ENCODE peak calls at places on chromosomes 5 and 9, in four cellular contexts. O is pancreas, G is left ventricle myocardium inferior, R is mesenchymal stem cell. K is an unnamed sample. For H3K4me1 and H3K36me3, the result is how much of the 10 kb centered on the place peaks cover.

GRCh38 chr5:109695005-109695926 is 5.5 kb downstream of the MAN2A1 start:
- DNase-seq in O (no peak), G (no peak), R (no peak), K (no peak)

GRCh38 chr5:176864755-176865154 is 34.4 kb downstream of the HK3 start:
- DNase-seq in O (no peak), G (no peak), R (no peak), K (no peak)

GRCh38 chr9:22623236-22623635 is 176.6 kb downstream of the DMRTA1 start:
- DNase-seq in O (no peak), G (no peak), R (no peak), K (no peak)

GRCh38 chr9:129176786-129177442 is 1.1 kb downstream of the IER5L start:
- DNase-seq in O (peak), G (peak), R (peak), K (peak)

GRCh38 chr5:172707285-172708182 is 63.5 kb downstream of the DUSP1 start:
- DNase-seq in O (peak), G (no peak), R (peak), K (peak)

GRCh38 chr5:90680831-90681420 is 122.3 kb downstream of the ADGRV1 start:
- DNase-seq in O (no peak), G (no peak), R (no peak), K (no peak)

GRCh38 chr9:131485728-131486381 is 16.9 kb upstream of the POMT1 start:
- DNase-seq in O (no peak), G (no peak), R (no peak), K (no peak)

GRCh38 chr5:52746539-52746938 is 41.2 kb upstream of the ITGA1 start:
- DNase-seq in O (no peak), G (no peak), R (no peak), K (no peak)

GRCh38 chr5:136620016-136620419 is 254.7 kb upstream of the TRPC7 start:
- DNase-seq in O (no peak), G (no peak), R (peak), K (no peak)

GRCh38 chr5:61330341-61330878 is 1.6 kb upstream of the ZSWIM6 start:
- DNase-seq in O (peak), G (peak), R (peak), K (peak)

GRCh38 chr9:71741841-71742648 is 26.3 kb downstream of the CEMIP2 start:
- DNase-seq in O (no peak), G (no peak), R (peak), K (no peak)

GRCh38 chr9:16653491-16654407 is 216.7 kb downstream of the BNC2 start:
- DNase-seq in O (no peak), G (no peak), R (peak), K (peak)

GRCh38 chr9:134396825-134397224 is 70.6 kb downstream of the RXRA start:
- DNase-seq in O (no peak), G (no peak), R (no peak), K (no peak)
- H3K27ac ChIP-seq in O (no peak), G (peak), R (no peak), K (peak)

GRCh38 chr5:72387985-72388384 is 67.8 kb downstream of the PTCD2 start:
- DNase-seq in O (no peak), G (no peak), R (peak), K (no peak)
- H3K4me1 ChIP-seq in O (under half), G (half or more), R (under half), K (half or more)

GRCh38 chr9:89991204-89991790 is 386.5 kb downstream of the GADD45G start:
- DNase-seq in O (no peak), G (no peak), R (no peak), K (no peak)
- H3K36me3 ChIP-seq in O (under half), G (under half), R (under half), K (under half)

DNA sequence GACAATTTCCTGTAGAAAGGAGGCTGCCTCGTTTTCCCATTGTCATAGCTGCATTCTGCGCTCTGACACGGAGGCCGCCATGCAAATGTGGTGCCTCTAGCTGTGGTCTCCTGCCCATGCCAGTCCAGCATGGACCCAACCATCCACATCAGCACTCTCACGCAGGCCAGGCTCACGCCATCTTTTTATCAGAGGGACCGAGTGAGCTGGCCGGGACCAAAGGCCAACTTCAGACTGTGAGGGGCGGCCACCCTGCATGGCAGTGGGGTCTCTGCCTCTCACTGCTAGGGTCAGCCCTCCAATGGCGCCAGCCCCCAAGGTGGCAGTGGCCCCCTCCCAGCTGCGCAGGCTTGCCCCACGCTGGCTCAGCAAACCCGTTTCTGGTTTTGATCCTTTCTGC is 131.9 kb upstream of the LMX1B start:
- DNase-seq in O (no peak), G (no peak), R (no peak), K (no peak)
- H3K27ac ChIP-seq in O (no peak), G (no peak), R (no peak), K (no peak)

DNA sequence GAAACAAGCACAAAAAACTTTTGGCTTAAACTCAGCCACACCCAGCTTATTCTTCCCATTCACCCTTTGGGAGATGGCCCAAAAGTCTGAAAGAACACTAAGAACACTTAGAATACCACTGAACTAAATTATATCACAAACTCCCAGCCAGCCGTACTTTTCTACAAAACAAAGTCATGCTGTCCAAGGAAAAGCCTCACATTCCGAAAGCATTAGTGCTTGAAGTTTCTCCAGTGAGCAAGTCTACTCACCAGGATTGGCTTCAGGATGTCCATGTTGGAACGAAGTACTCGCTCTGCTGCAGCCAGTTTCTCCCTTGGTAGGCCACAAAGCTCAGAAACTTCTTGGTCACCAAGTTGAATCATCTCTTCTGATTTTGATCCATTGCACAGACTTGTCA is 69.7 kb downstream of the ABCA1 start:
- DNase-seq in O (no peak), G (no peak), R (no peak), K (no peak)
- H3K4me1 ChIP-seq in O (under half), G (under half), R (under half), K (under half)

DNA sequence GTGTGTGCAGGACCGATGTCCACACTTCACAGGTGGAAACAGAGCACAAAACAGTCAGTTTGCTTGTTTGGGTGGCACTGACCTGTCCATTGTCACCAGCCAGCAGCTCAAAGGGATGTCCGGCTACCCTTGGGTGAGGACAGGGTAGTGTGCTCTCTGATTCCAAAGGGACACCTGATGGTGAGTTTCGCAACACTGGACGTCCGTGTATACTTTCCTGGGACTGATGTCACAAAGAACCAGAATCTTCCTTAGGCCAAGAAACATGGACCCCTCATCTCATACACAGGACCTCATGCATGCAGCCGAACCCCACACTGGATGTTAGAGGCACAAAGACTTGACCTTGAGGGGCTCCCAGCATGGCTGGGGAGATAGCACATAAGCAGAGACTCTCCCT is 22.2 kb upstream of the CPLX2 start:
- DNase-seq in O (no peak), G (no peak), R (no peak), K (no peak)
- H3K36me3 ChIP-seq in O (under half), G (under half), R (under half), K (under half)

GRCh38 chr9:81625969-81626368 is 63.4 kb downstream of the TLE1 start:
- DNase-seq in O (no peak), G (no peak), R (no peak), K (no peak)

GRCh38 chr9:81628897-81629296 is 60.5 kb downstream of the TLE1 start:
- DNase-seq in O (no peak), G (no peak), R (no peak), K (no peak)

GRCh38 chr9:81626511-81626910 is 62.8 kb downstream of the TLE1 start:
- DNase-seq in O (no peak), G (no peak), R (no peak), K (no peak)

GRCh38 chr9:81629440-81629839 is 59.9 kb downstream of the TLE1 start:
- DNase-seq in O (no peak), G (no peak), R (no peak), K (no peak)

DNA sequence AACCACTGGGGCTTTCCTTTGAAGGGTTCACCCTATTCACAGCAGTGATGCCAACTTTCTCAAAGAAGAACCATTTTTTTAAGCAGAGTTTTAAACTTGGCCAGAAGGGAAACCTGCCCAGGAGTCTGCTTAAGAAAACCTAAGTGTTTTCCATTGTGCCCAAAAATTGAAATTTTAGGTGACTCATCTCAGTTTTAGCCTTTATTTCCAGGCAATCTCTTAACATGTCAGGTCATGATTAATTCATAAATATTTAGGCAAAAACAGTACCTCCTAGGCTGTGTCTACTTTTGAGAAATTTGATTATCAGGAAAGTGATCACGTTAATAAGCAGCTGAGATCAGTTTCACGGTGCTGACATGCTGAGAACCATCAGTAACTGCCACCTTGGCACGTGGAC is 61.9 kb downstream of the TLE1 start:
- DNase-seq in O (no peak), G (no peak), R (no peak), K (no peak)
- H3K27ac ChIP-seq in O (no peak), G (no peak), R (no peak), K (no peak)

DNA sequence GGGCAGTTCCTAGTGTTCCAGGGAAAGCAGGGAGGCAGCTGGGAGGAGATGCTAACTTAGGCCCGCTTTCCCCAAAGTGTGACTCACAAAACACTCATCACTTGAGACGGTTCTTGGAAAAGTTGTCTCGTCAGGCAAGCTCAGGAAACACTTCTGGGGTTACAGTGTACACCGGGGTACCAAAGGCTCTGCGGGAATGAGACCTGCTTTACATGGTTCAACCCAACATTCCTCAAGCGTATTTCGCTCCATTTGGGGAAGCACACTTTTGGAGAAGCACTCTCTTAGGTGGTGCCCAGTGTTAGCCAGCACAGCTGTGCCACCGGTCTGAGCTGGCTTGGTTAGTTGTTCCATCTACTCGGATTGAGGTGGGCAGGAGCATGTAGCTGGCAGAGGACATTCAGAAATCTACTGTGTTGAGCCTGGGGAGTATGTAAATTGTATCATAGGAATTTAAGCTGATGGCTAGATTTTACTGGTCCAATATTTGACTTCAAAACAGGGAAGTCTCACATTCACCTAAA is 34.8 kb downstream of the B4GALT1 start:
- DNase-seq in O (no peak), G (no peak), R (peak), K (no peak)
- H3K4me1 ChIP-seq in O (under half), G (half or more), R (under half), K (under half)

K was measured in psoas muscle.